ENCODE peak calls at places on chromosomes 6 and 20, in nine cellular contexts. One of them, this sample, is unnamed.

GRCh38 chr20:54745780-54746179 is 270.4 kb downstream of the DOK5 start:
- DNase-seq in body of pancreas: no peak
- DNase-seq in adrenal gland: no peak
- DNase-seq in heart left ventricle: no peak
- DNase-seq in stomach: no peak
- DNase-seq in IMR-90: no peak
- DNase-seq in transverse colon: no peak
- DNase-seq in tibial nerve: no peak
- DNase-seq in esophagus muscularis mucosa: no peak
- DNase-seq in this sample: no peak

GRCh38 chr6:34142599-34142998 is 3.3 kb downstream of the GRM4 start:
- DNase-seq in IMR-90: no peak
- DNase-seq in body of pancreas: no peak
- DNase-seq in tibial nerve: no peak
- DNase-seq in heart left ventricle: no peak
- DNase-seq in transverse colon: no peak
- DNase-seq in adrenal gland: peak; percentile 55
- DNase-seq in stomach: no peak
- DNase-seq in esophagus muscularis mucosa: no peak
- DNase-seq in this sample: no peak

GRCh38 chr20:63397155-63397843 is 36.1 kb upstream of the CHRNA4 start:
- DNase-seq in heart left ventricle: no peak
- DNase-seq in IMR-90: no peak
- DNase-seq in adrenal gland: no peak
- DNase-seq in stomach: no peak
- DNase-seq in body of pancreas: no peak
- DNase-seq in tibial nerve: no peak
- DNase-seq in esophagus muscularis mucosa: no peak
- DNase-seq in transverse colon: no peak
- DNase-seq in this sample: no peak

GRCh38 chr6:153000243-153000642 is 2.3 kb downstream of the MTRF1L start:
- DNase-seq in heart left ventricle: no peak
- DNase-seq in transverse colon: no peak
- DNase-seq in esophagus muscularis mucosa: no peak
- DNase-seq in tibial nerve: no peak
- DNase-seq in body of pancreas: no peak
- DNase-seq in stomach: no peak
- DNase-seq in adrenal gland: no peak
- DNase-seq in IMR-90: no peak
- DNase-seq in this sample: no peak

GRCh38 chr20:20452254-20452676 is 84.4 kb downstream of the INSM1 start:
- DNase-seq in tibial nerve: peak; percentile 14
- DNase-seq in stomach: peak; percentile 45
- DNase-seq in body of pancreas: no peak
- DNase-seq in esophagus muscularis mucosa: no peak
- DNase-seq in IMR-90: peak; percentile 78
- DNase-seq in heart left ventricle: peak; percentile 64
- DNase-seq in adrenal gland: peak; percentile 20
- DNase-seq in transverse colon: peak; percentile 54
- DNase-seq in this sample: no peak

GRCh38 chr20:19618711-19619110 is 139.3 kb upstream of the RIN2 start:
- DNase-seq in body of pancreas: no peak
- DNase-seq in transverse colon: no peak
- DNase-seq in esophagus muscularis mucosa: no peak
- DNase-seq in adrenal gland: no peak
- DNase-seq in stomach: no peak
- DNase-seq in IMR-90: no peak
- DNase-seq in heart left ventricle: no peak
- DNase-seq in tibial nerve: no peak
- DNase-seq in this sample: no peak

GRCh38 chr6:109296305-109296915 is 85.9 kb downstream of the CD164 start:
- DNase-seq in heart left ventricle: no peak
- DNase-seq in tibial nerve: no peak
- DNase-seq in adrenal gland: no peak
- DNase-seq in stomach: peak; percentile 39
- DNase-seq in IMR-90: no peak
- DNase-seq in body of pancreas: no peak
- DNase-seq in transverse colon: peak; percentile 68
- DNase-seq in esophagus muscularis mucosa: no peak
- DNase-seq in this sample: peak; percentile 59

GRCh38 chr6:148520109-148520841 is 177.6 kb downstream of the SASH1 start:
- DNase-seq in transverse colon: no peak
- DNase-seq in tibial nerve: no peak
- DNase-seq in esophagus muscularis mucosa: no peak
- DNase-seq in IMR-90: no peak
- DNase-seq in adrenal gland: no peak
- DNase-seq in heart left ventricle: no peak
- DNase-seq in body of pancreas: no peak
- DNase-seq in stomach: no peak
- DNase-seq in this sample: no peak

GRCh38 chr20:16054917-16055316 is 518.3 kb downstream of the KIF16B start:
- DNase-seq in stomach: no peak
- DNase-seq in adrenal gland: no peak
- DNase-seq in IMR-90: no peak
- DNase-seq in tibial nerve: no peak
- DNase-seq in esophagus muscularis mucosa: no peak
- DNase-seq in heart left ventricle: no peak
- DNase-seq in body of pancreas: no peak
- DNase-seq in transverse colon: no peak
- DNase-seq in this sample: no peak

GRCh38 chr20:30488941-30489601 is 768.4 kb upstream of the DEFB115 start:
- DNase-seq in heart left ventricle: no peak
- DNase-seq in body of pancreas: no peak
- DNase-seq in tibial nerve: no peak
- DNase-seq in stomach: peak; percentile 5
- DNase-seq in esophagus muscularis mucosa: peak; percentile 29
- DNase-seq in adrenal gland: no peak
- DNase-seq in transverse colon: no peak
- DNase-seq in IMR-90: no peak
- DNase-seq in this sample: no peak

GRCh38 chr6:16130932-16131387 is 2.1 kb downstream of the MYLIP start:
- DNase-seq in stomach: peak; percentile 49
- DNase-seq in adrenal gland: peak; percentile 68
- DNase-seq in IMR-90: peak; percentile 83
- DNase-seq in esophagus muscularis mucosa: no peak
- DNase-seq in transverse colon: peak; percentile 73
- DNase-seq in tibial nerve: peak; percentile 66
- DNase-seq in heart left ventricle: no peak
- DNase-seq in body of pancreas: peak; percentile 28
- DNase-seq in this sample: peak; percentile 87

GRCh38 chr6:43799671-43800623 is 29.9 kb downstream of the VEGFA start:
- DNase-seq in transverse colon: no peak
- DNase-seq in stomach: no peak
- DNase-seq in tibial nerve: no peak
- DNase-seq in body of pancreas: no peak
- DNase-seq in heart left ventricle: no peak
- DNase-seq in IMR-90: no peak
- DNase-seq in esophagus muscularis mucosa: no peak
- DNase-seq in adrenal gland: peak; percentile 58
- DNase-seq in this sample: no peak

GRCh38 chr6:143397229-143398222 is 53.0 kb downstream of the ADAT2 start:
- DNase-seq in adrenal gland: no peak
- DNase-seq in stomach: peak; percentile 73
- DNase-seq in transverse colon: peak; percentile 55
- DNase-seq in tibial nerve: peak; percentile 14
- DNase-seq in esophagus muscularis mucosa: no peak
- DNase-seq in body of pancreas: peak; percentile 71
- DNase-seq in IMR-90: peak; percentile 46
- DNase-seq in heart left ventricle: peak; percentile 50
- DNase-seq in this sample: peak; percentile 58

GRCh38 chr6:159094444-159095252 is 49.9 kb upstream of the TAGAP start:
- DNase-seq in stomach: no peak
- DNase-seq in body of pancreas: no peak
- DNase-seq in IMR-90: no peak
- DNase-seq in transverse colon: peak; percentile 19
- DNase-seq in tibial nerve: no peak
- DNase-seq in esophagus muscularis mucosa: no peak
- DNase-seq in heart left ventricle: no peak
- DNase-seq in adrenal gland: no peak
- DNase-seq in this sample: no peak

GRCh38 chr6:34324738-34325444 is 67.6 kb downstream of the NUDT3 start:
- DNase-seq in esophagus muscularis mucosa: peak; percentile 86
- DNase-seq in heart left ventricle: peak; percentile 64
- DNase-seq in transverse colon: no peak
- DNase-seq in stomach: no peak
- DNase-seq in IMR-90: peak; percentile 57
- DNase-seq in adrenal gland: peak; percentile 72
- DNase-seq in body of pancreas: no peak
- DNase-seq in tibial nerve: no peak
- DNase-seq in this sample: no peak

GRCh38 chr6:35139924-35140524 is 1.1 kb downstream of the TCP11 start:
- DNase-seq in esophagus muscularis mucosa: no peak
- DNase-seq in tibial nerve: peak; percentile 18
- DNase-seq in transverse colon: peak; percentile 58
- DNase-seq in IMR-90: peak; percentile 82
- DNase-seq in body of pancreas: peak; percentile 47
- DNase-seq in stomach: peak; percentile 35
- DNase-seq in heart left ventricle: peak; percentile 49
- DNase-seq in adrenal gland: peak; percentile 48
- DNase-seq in this sample: peak; percentile 75

GRCh38 chr20:35303735-35304431 is 11.7 kb upstream of the FAM83C start:
- DNase-seq in tibial nerve: peak; percentile 91
- DNase-seq in body of pancreas: peak; percentile 84
- DNase-seq in stomach: peak; percentile 89
- DNase-seq in IMR-90: peak; percentile 92
- DNase-seq in esophagus muscularis mucosa: peak; percentile 96
- DNase-seq in adrenal gland: peak; percentile 88
- DNase-seq in transverse colon: peak; percentile 87
- DNase-seq in heart left ventricle: peak; percentile 78
- DNase-seq in this sample: peak; percentile 80
- TF ChIP-seq POLR2A in tibial nerve: no peak
- TF ChIP-seq POLR2A in body of pancreas: no peak
- TF ChIP-seq POLR2A in stomach: no peak
- TF ChIP-seq POLR2A in IMR-90: no peak
- TF ChIP-seq POLR2A in esophagus muscularis mucosa: no peak
- TF ChIP-seq POLR2A in adrenal gland: no peak
- TF ChIP-seq POLR2A in transverse colon: no peak
- TF ChIP-seq POLR2A in heart left ventricle: no peak
- TF ChIP-seq POLR2A in this sample: no peak

DNA sequence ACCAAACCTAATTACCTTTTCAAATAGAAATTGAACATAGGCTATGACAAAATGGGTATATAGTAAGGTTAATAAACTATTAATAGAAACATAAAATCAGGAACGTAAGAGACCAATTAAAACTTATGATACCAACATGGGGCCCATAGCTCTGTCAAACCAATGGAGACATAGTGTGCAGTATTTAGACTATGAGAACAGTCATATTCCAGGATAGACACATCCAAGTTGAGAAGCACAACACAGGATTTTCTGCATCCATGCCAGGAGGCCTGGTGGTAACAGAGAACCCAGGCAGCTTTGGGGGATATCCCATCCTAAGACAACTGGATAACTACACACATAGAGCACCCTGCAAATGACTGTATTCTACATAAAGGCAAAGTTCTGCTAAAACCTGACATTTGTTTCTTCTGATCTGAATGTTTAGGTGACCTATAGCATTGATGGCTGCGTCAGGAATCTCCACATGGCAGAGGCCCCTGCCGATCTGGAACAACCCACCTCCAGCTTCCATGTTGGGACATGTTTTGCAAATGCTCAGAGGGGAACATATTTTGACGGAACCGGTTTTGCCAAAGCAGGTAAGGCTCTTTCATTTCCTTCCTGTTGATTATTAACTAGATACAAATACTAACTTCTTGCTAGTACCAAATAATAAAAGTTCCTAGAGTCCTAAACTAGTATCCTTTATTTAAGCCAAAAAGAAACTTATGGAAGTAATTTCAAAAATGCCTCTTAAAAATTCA is 202.7 kb downstream of the ARHGAP18 start:
- DNase-seq in heart left ventricle: no peak
- DNase-seq in transverse colon: no peak
- DNase-seq in IMR-90: no peak
- DNase-seq in tibial nerve: no peak
- DNase-seq in stomach: no peak
- DNase-seq in body of pancreas: no peak
- DNase-seq in adrenal gland: no peak
- DNase-seq in esophagus muscularis mucosa: no peak
- DNase-seq in this sample: no peak
- H3K27ac ChIP-seq in heart left ventricle: no peak overlapping the region
- H3K27ac ChIP-seq in transverse colon: no peak overlapping the region
- H3K27ac ChIP-seq in IMR-90: no peak overlapping the region
- H3K27ac ChIP-seq in tibial nerve: no peak overlapping the region
- H3K27ac ChIP-seq in stomach: no peak overlapping the region
- H3K27ac ChIP-seq in body of pancreas: peak overlapping the region; percentile 42
- H3K27ac ChIP-seq in adrenal gland: no peak overlapping the region
- H3K27ac ChIP-seq in esophagus muscularis mucosa: no peak overlapping the region
- H3K27ac ChIP-seq in this sample: no peak overlapping the region

GRCh38 chr20:3045042-3045815 is 623 bp upstream of the MRPS26 start:
- DNase-seq in heart left ventricle: peak; percentile 89
- DNase-seq in body of pancreas: peak; percentile 76
- DNase-seq in tibial nerve: peak; percentile 69
- DNase-seq in IMR-90: peak; percentile 86
- DNase-seq in stomach: peak; percentile 77
- DNase-seq in esophagus muscularis mucosa: peak; percentile 96
- DNase-seq in transverse colon: peak; percentile 86
- DNase-seq in adrenal gland: peak; percentile 85
- DNase-seq in this sample: peak; percentile 81
- TF ChIP-seq POLR2A in heart left ventricle: no peak
- TF ChIP-seq POLR2A in body of pancreas: no peak
- TF ChIP-seq POLR2A in tibial nerve: no peak
- TF ChIP-seq POLR2A in IMR-90: no peak
- TF ChIP-seq POLR2A in stomach: no peak
- TF ChIP-seq POLR2A in esophagus muscularis mucosa: no peak
- TF ChIP-seq POLR2A in transverse colon: no peak
- TF ChIP-seq POLR2A in adrenal gland: no peak
- TF ChIP-seq POLR2A in this sample: no peak

GRCh38 chr20:62301773-62302340 is 940 bp upstream of the ADRM1 start:
- DNase-seq in body of pancreas: peak; percentile 93
- DNase-seq in tibial nerve: peak; percentile 91
- DNase-seq in heart left ventricle: peak; percentile 94
- DNase-seq in esophagus muscularis mucosa: peak; percentile 97
- DNase-seq in stomach: peak; percentile 93
- DNase-seq in IMR-90: peak; percentile 91
- DNase-seq in transverse colon: peak; percentile 93
- DNase-seq in adrenal gland: peak; percentile 97
- DNase-seq in this sample: peak; percentile 97

GRCh38 chr20:62303327-62304226 is 780 bp downstream of the ADRM1 start:
- DNase-seq in esophagus muscularis mucosa: no peak
- DNase-seq in heart left ventricle: no peak
- DNase-seq in transverse colon: peak; percentile 23
- DNase-seq in adrenal gland: peak; percentile 83
- DNase-seq in tibial nerve: no peak
- DNase-seq in IMR-90: no peak
- DNase-seq in stomach: no peak
- DNase-seq in body of pancreas: no peak
- DNase-seq in this sample: no peak

GRCh38 chr20:62304331-62305148 is 1.7 kb downstream of the ADRM1 start:
- DNase-seq in stomach: no peak
- DNase-seq in heart left ventricle: no peak
- DNase-seq in tibial nerve: no peak
- DNase-seq in IMR-90: no peak
- DNase-seq in body of pancreas: no peak
- DNase-seq in adrenal gland: no peak
- DNase-seq in esophagus muscularis mucosa: no peak
- DNase-seq in transverse colon: no peak
- DNase-seq in this sample: no peak

GRCh38 chr20:62302341-62303048 is at the start of gene ADRM1:
- DNase-seq in tibial nerve: peak; percentile 93
- DNase-seq in heart left ventricle: peak; percentile 97
- DNase-seq in transverse colon: peak; percentile 97
- DNase-seq in stomach: peak; percentile 97
- DNase-seq in adrenal gland: peak; percentile 96
- DNase-seq in IMR-90: peak; percentile 94
- DNase-seq in body of pancreas: peak; percentile 96
- DNase-seq in esophagus muscularis mucosa: peak; percentile 98
- DNase-seq in this sample: peak; percentile 97

GRCh38 chr20:62303049-62303326 is 191 bp downstream of the ADRM1 start:
- DNase-seq in esophagus muscularis mucosa: no peak
- DNase-seq in body of pancreas: no peak
- DNase-seq in adrenal gland: no peak
- DNase-seq in tibial nerve: no peak
- DNase-seq in IMR-90: no peak
- DNase-seq in stomach: no peak
- DNase-seq in transverse colon: no peak
- DNase-seq in heart left ventricle: no peak
- DNase-seq in this sample: no peak
- H3K27ac ChIP-seq in esophagus muscularis mucosa: peak overlapping the region; percentile 99
- H3K27ac ChIP-seq in body of pancreas: peak overlapping the region; percentile 99
- H3K27ac ChIP-seq in adrenal gland: peak overlapping the region; percentile 99
- H3K27ac ChIP-seq in tibial nerve: peak overlapping the region; percentile 99
- H3K27ac ChIP-seq in IMR-90: peak overlapping the region; percentile 78
- H3K27ac ChIP-seq in stomach: peak overlapping the region; percentile 97
- H3K27ac ChIP-seq in transverse colon: peak overlapping the region; percentile 97
- H3K27ac ChIP-seq in heart left ventricle: peak overlapping the region; percentile 79
- H3K27ac ChIP-seq in this sample: peak overlapping the region; percentile 96